ENCODE peak calls at places on chromosomes 16 and 17, in ten cellular contexts. K is naive thymus-derived CD4-positive, alpha-beta T cell; V is A549; A is heart left ventricle; C is heart right ventricle; G is AG04450; B is small intestine; H is CD8-positive, alpha-beta memory T cell; W is CD4-positive, alpha-beta memory T cell; N is cardiac fibroblast. R is an unnamed sample.
A peak's percentile ranks its signal among the peaks of the same experiment; 100 is the strongest.

GRCh38 chr17:55110521-55110920 is 142.0 kb downstream of the STXBP4 start:
- DNase-seq in W (no peak), B (no peak), K (no peak), V (no peak), A (no peak), H (no peak), G (no peak), C (no peak), N (no peak), R (no peak)

GRCh38 chr16:31333686-31334649 is 21.0 kb upstream of the ITGAX start:
- DNase-seq in N (peak; percentile 7), B (peak; percentile 37), K (peak; percentile 47), A (no peak), H (peak; percentile 33), G (no peak), C (no peak), W (peak; percentile 42), V (peak; percentile 42), R (no peak)

GRCh38 chr17:57253307-57254065 is 2.8 kb upstream of the MSI2 start:
- DNase-seq in W (no peak), H (no peak), C (no peak), G (no peak), K (no peak), B (peak; percentile 51), V (no peak), A (no peak), N (no peak), R (no peak)

GRCh38 chr17:64773836-64774761 is 112.0 kb upstream of the SMURF2 start:
- DNase-seq in B (peak; percentile 68), A (no peak), G (peak; percentile 18), W (no peak), V (peak; percentile 95), H (no peak), K (no peak), C (no peak), N (peak; percentile 60), R (no peak)

GRCh38 chr16:78584213-78584860 is 484.9 kb downstream of the WWOX start:
- DNase-seq in K (no peak), H (no peak), B (no peak), N (no peak), W (no peak), V (no peak), C (no peak), G (no peak), A (no peak), R (no peak)

GRCh38 chr16:25633549-25633948 is 58.2 kb upstream of the HS3ST4 start:
- DNase-seq in G (no peak), K (no peak), H (no peak), V (no peak), N (no peak), W (no peak), A (no peak), C (no peak), B (no peak), R (no peak)

GRCh38 chr16:66359811-66360608 is 6.5 kb upstream of the CDH5 start:
- DNase-seq in G (no peak), K (no peak), B (no peak), A (peak; percentile 64), N (peak; percentile 65), H (no peak), C (peak; percentile 66), W (no peak), V (no peak), R (no peak)

GRCh38 chr17:45143767-45144198 is 4.5 kb upstream of the HEXIM1 start:
- DNase-seq in C (peak; percentile 88), N (peak; percentile 95), H (peak; percentile 43), G (no peak), B (peak; percentile 23), A (peak; percentile 91), V (no peak), W (no peak), K (peak; percentile 33), R (peak; percentile 88)

GRCh38 chr16:798666-799065 is 1.9 kb downstream of the GNG13 start:
- DNase-seq in H (no peak), G (no peak), A (no peak), K (no peak), V (no peak), W (no peak), B (no peak), N (no peak), C (no peak), R (no peak)

GRCh38 chr16:75555707-75556512 is at the start of gene TMEM231:
- DNase-seq in V (peak; percentile 95), N (peak; percentile 94), K (peak; percentile 95), W (peak; percentile 98), G (peak; percentile 51), C (peak; percentile 98), B (peak; percentile 94), H (peak; percentile 94), A (peak; percentile 99), R (peak; percentile 97)

GRCh38 chr17:1264196-1264595 is 6.0 kb upstream of the BHLHA9 start:
- DNase-seq in H (no peak), V (no peak), W (no peak), N (no peak), A (no peak), B (no peak), K (no peak), G (no peak), C (no peak), R (no peak)

GRCh38 chr17:69723741-69724140 is 309.2 kb downstream of the MAP2K6 start:
- DNase-seq in B (no peak), A (no peak), W (no peak), V (no peak), K (no peak), G (no peak), H (no peak), N (no peak), C (no peak), R (no peak)

GRCh38 chr17:31726980-31727427 is 132.0 kb downstream of the COPRS start:
- DNase-seq in N (no peak), B (no peak), C (no peak), H (no peak), W (no peak), A (no peak), K (no peak), G (no peak), V (no peak), R (no peak)

GRCh38 chr16:71426069-71426879 is 15.6 kb downstream of the TLE7 start:
- DNase-seq in B (no peak), C (no peak), H (no peak), K (peak; percentile 33), N (peak; percentile 78), G (peak; percentile 26), V (peak; percentile 97), W (no peak), A (no peak), R (no peak)
- H3K4me3 ChIP-seq in B (no peak overlapping the region), C (no peak overlapping the region), H (no peak overlapping the region), K (no peak overlapping the region), N (peak overlapping the region; percentile 26), G (peak overlapping the region; percentile 39), V (peak overlapping the region; percentile 50), W (no peak overlapping the region), A (no peak overlapping the region), R (peak overlapping the region; percentile 31)

GRCh38 chr17:78342438-78343098 is 17.3 kb downstream of the SOCS3 start:
- DNase-seq in G (no peak), K (no peak), A (peak; percentile 75), C (peak; percentile 72), B (no peak), W (no peak), H (no peak), N (peak; percentile 93), V (peak; percentile 71), R (no peak)
- H3K4me3 ChIP-seq in G (peak overlapping the region; percentile 25), K (peak overlapping the region; percentile 46), A (peak overlapping the region; percentile 46), C (peak overlapping the region; percentile 53), B (no peak overlapping the region), W (no peak overlapping the region), H (peak overlapping the region; percentile 54), N (peak overlapping the region; percentile 22), V (peak overlapping the region; percentile 53), R (peak overlapping the region; percentile 49)

DNA sequence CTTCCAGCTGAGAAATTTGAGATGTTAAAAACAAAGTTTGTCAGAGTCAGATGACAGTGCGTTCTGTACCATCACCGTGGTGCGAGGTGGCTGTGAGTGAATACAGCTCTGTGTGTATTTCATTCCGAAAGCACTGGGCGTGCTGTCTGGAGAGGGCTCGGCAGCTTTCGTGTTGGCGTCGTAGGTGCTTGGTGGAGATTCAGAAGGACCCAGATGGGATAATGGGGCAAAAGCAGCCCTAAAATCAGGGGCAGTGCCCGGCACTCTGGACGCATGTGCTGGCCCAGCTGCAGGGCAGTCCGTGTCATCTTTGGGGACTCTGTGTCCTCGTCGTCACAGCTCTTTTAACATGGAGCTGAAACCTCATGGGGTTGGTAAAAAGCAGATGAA is 206.4 kb downstream of the RPTOR start:
- DNase-seq in V (no peak), B (no peak), N (no peak), H (no peak), C (no peak), W (no peak), A (no peak), G (no peak), K (no peak), R (no peak)
- H3K4me3 ChIP-seq in V (no peak overlapping the region), B (no peak overlapping the region), N (no peak overlapping the region), H (no peak overlapping the region), C (no peak overlapping the region), W (no peak overlapping the region), A (no peak overlapping the region), G (no peak overlapping the region), K (no peak overlapping the region), R (no peak overlapping the region)

GRCh38 chr17:74746922-74747321 is 1.5 kb upstream of the NHERF1 start:
- DNase-seq in A (no peak), V (no peak), B (no peak), W (peak; percentile 40), C (no peak), K (no peak), H (no peak), G (no peak), N (peak; percentile 33), R (no peak)

GRCh38 chr17:74749262-74750038 is 1.0 kb downstream of the NHERF1 start:
- DNase-seq in H (no peak), V (no peak), G (no peak), K (no peak), N (no peak), C (no peak), W (peak; percentile 69), A (no peak), B (peak; percentile 95), R (no peak)

GRCh38 chr17:74748529-74749261 is at the start of gene NHERF1:
- DNase-seq in K (peak; percentile 91), C (peak; percentile 93), V (peak; percentile 59), A (peak; percentile 95), H (peak; percentile 93), G (peak; percentile 67), W (peak; percentile 61), B (peak; percentile 96), N (peak; percentile 93), R (peak; percentile 91)

GRCh38 chr17:74750039-74750326 is 1.6 kb downstream of the NHERF1 start:
- DNase-seq in W (no peak), B (no peak), K (no peak), H (no peak), A (no peak), C (no peak), N (no peak), G (no peak), V (no peak), R (no peak)

GRCh38 chr17:74748279-74748528 is 224 bp upstream of the NHERF1 start:
- DNase-seq in A (no peak), B (no peak), K (no peak), N (no peak), V (peak; percentile 93), C (no peak), W (peak; percentile 88), G (no peak), H (no peak), R (no peak)
- H3K4me3 ChIP-seq in A (peak overlapping the region; percentile 99), B (peak overlapping the region; percentile 50), K (peak overlapping the region; percentile 95), N (peak overlapping the region; percentile 43), V (peak overlapping the region; percentile 76), C (peak overlapping the region; percentile 88), W (peak overlapping the region; percentile 92), G (peak overlapping the region; percentile 56), H (peak overlapping the region; percentile 95), R (peak overlapping the region; percentile 96)